ENCODE peak calls at places on chromosome 2, in four cellular contexts. One of them, this sample, is unnamed.

GRCh38 chr2:57882895-57883515 is 163.6 kb upstream of the VRK2 start:
- DNase-seq in activated T-cell treated with anti-CD3 and anti-CD28 coated beads, Interleukin-2, amount 50 U/mL, for 72 hours: no peak
- DNase-seq in iris pigment epithelial cell: no peak
- DNase-seq in bronchial epithelial cell: no peak
- DNase-seq in this sample: no peak

GRCh38 chr2:134623796-134624195 is 95.0 kb downstream of the TMEM163 start:
- DNase-seq in bronchial epithelial cell: no peak
- DNase-seq in iris pigment epithelial cell: no peak
- DNase-seq in activated T-cell treated with anti-CD3 and anti-CD28 coated beads, Interleukin-2, amount 50 U/mL, for 72 hours: peak; percentile 57
- DNase-seq in this sample: no peak

GRCh38 chr2:156562136-156562535 is 126.0 kb downstream of the GPD2 start:
- DNase-seq in activated T-cell treated with anti-CD3 and anti-CD28 coated beads, Interleukin-2, amount 50 U/mL, for 72 hours: no peak
- DNase-seq in bronchial epithelial cell: no peak
- DNase-seq in iris pigment epithelial cell: no peak
- DNase-seq in this sample: no peak

GRCh38 chr2:26459991-26460612 is 17.8 kb downstream of the OTOF start:
- DNase-seq in bronchial epithelial cell: no peak
- DNase-seq in iris pigment epithelial cell: no peak
- DNase-seq in activated T-cell treated with anti-CD3 and anti-CD28 coated beads, Interleukin-2, amount 50 U/mL, for 72 hours: no peak
- DNase-seq in this sample: no peak

GRCh38 chr2:239337877-239338484 is 62.8 kb downstream of the HDAC4 start:
- DNase-seq in iris pigment epithelial cell: no peak
- DNase-seq in bronchial epithelial cell: no peak
- DNase-seq in activated T-cell treated with anti-CD3 and anti-CD28 coated beads, Interleukin-2, amount 50 U/mL, for 72 hours: no peak
- DNase-seq in this sample: no peak

GRCh38 chr2:102437122-102437521 is 14.2 kb downstream of the IL18RAP start:
- DNase-seq in activated T-cell treated with anti-CD3 and anti-CD28 coated beads, Interleukin-2, amount 50 U/mL, for 72 hours: no peak
- DNase-seq in iris pigment epithelial cell: no peak
- DNase-seq in bronchial epithelial cell: no peak
- DNase-seq in this sample: no peak

GRCh38 chr2:75464348-75464946 is 96.3 kb downstream of the EVA1A start:
- DNase-seq in activated T-cell treated with anti-CD3 and anti-CD28 coated beads, Interleukin-2, amount 50 U/mL, for 72 hours: no peak
- DNase-seq in bronchial epithelial cell: peak; percentile 43
- DNase-seq in iris pigment epithelial cell: peak; percentile 45
- DNase-seq in this sample: no peak

GRCh38 chr2:218694405-218695145 is 16.1 kb upstream of the TTLL4 start:
- DNase-seq in activated T-cell treated with anti-CD3 and anti-CD28 coated beads, Interleukin-2, amount 50 U/mL, for 72 hours: no peak
- DNase-seq in bronchial epithelial cell: no peak
- DNase-seq in iris pigment epithelial cell: peak; percentile 54
- DNase-seq in this sample: no peak

GRCh38 chr2:64630752-64631151 is 23.0 kb downstream of the SERTAD2 start:
- DNase-seq in iris pigment epithelial cell: no peak
- DNase-seq in activated T-cell treated with anti-CD3 and anti-CD28 coated beads, Interleukin-2, amount 50 U/mL, for 72 hours: no peak
- DNase-seq in bronchial epithelial cell: no peak
- DNase-seq in this sample: no peak

GRCh38 chr2:165462433-165462832 is 7.1 kb upstream of the CSRNP3 start:
- DNase-seq in bronchial epithelial cell: no peak
- DNase-seq in iris pigment epithelial cell: no peak
- DNase-seq in activated T-cell treated with anti-CD3 and anti-CD28 coated beads, Interleukin-2, amount 50 U/mL, for 72 hours: no peak
- DNase-seq in this sample: no peak

GRCh38 chr2:237490009-237490804 is 3.2 kb downstream of the MLPH start:
- DNase-seq in activated T-cell treated with anti-CD3 and anti-CD28 coated beads, Interleukin-2, amount 50 U/mL, for 72 hours: no peak
- DNase-seq in bronchial epithelial cell: peak; percentile 77
- DNase-seq in iris pigment epithelial cell: no peak
- DNase-seq in this sample: peak; percentile 77

GRCh38 chr2:65265090-65266045 is 37.7 kb downstream of the ACTR2 start:
- DNase-seq in bronchial epithelial cell: peak; percentile 71
- DNase-seq in activated T-cell treated with anti-CD3 and anti-CD28 coated beads, Interleukin-2, amount 50 U/mL, for 72 hours: no peak
- DNase-seq in iris pigment epithelial cell: peak; percentile 88
- DNase-seq in this sample: no peak

GRCh38 chr2:189177441-189177840 is 2.1 kb downstream of the COL5A2 start:
- DNase-seq in iris pigment epithelial cell: no peak
- DNase-seq in activated T-cell treated with anti-CD3 and anti-CD28 coated beads, Interleukin-2, amount 50 U/mL, for 72 hours: no peak
- DNase-seq in bronchial epithelial cell: no peak
- DNase-seq in this sample: no peak

GRCh38 chr2:85119900-85120299 is 13.3 kb upstream of the TCF7L1 start:
- DNase-seq in activated T-cell treated with anti-CD3 and anti-CD28 coated beads, Interleukin-2, amount 50 U/mL, for 72 hours: no peak
- DNase-seq in iris pigment epithelial cell: no peak
- DNase-seq in bronchial epithelial cell: no peak
- DNase-seq in this sample: no peak

GRCh38 chr2:201182650-201183372 is at the start of gene CASP10:
- DNase-seq in iris pigment epithelial cell: peak; percentile 85
- DNase-seq in activated T-cell treated with anti-CD3 and anti-CD28 coated beads, Interleukin-2, amount 50 U/mL, for 72 hours: no peak
- DNase-seq in bronchial epithelial cell: peak; percentile 94
- DNase-seq in this sample: peak; percentile 90

GRCh38 chr2:157438907-157439791 is 4.7 kb downstream of the CYTIP start:
- DNase-seq in bronchial epithelial cell: no peak
- DNase-seq in activated T-cell treated with anti-CD3 and anti-CD28 coated beads, Interleukin-2, amount 50 U/mL, for 72 hours: no peak
- DNase-seq in iris pigment epithelial cell: no peak
- DNase-seq in this sample: no peak

GRCh38 chr2:160015746-160016145 is 46.7 kb downstream of the PLA2R1 start:
- DNase-seq in bronchial epithelial cell: no peak
- DNase-seq in iris pigment epithelial cell: peak; percentile 24
- DNase-seq in activated T-cell treated with anti-CD3 and anti-CD28 coated beads, Interleukin-2, amount 50 U/mL, for 72 hours: no peak
- DNase-seq in this sample: no peak

GRCh38 chr2:73921581-73921980 is 5.1 kb upstream of the DGUOK start:
- DNase-seq in activated T-cell treated with anti-CD3 and anti-CD28 coated beads, Interleukin-2, amount 50 U/mL, for 72 hours: no peak
- DNase-seq in bronchial epithelial cell: no peak
- DNase-seq in iris pigment epithelial cell: no peak
- DNase-seq in this sample: no peak

GRCh38 chr2:239277401-239278085 is 123.3 kb downstream of the HDAC4 start:
- DNase-seq in bronchial epithelial cell: no peak
- DNase-seq in iris pigment epithelial cell: no peak
- DNase-seq in activated T-cell treated with anti-CD3 and anti-CD28 coated beads, Interleukin-2, amount 50 U/mL, for 72 hours: peak; percentile 4
- DNase-seq in this sample: no peak

GRCh38 chr2:239789711-239790110 is 235.4 kb downstream of the NDUFA10 start:
- DNase-seq in bronchial epithelial cell: no peak
- DNase-seq in iris pigment epithelial cell: no peak
- DNase-seq in activated T-cell treated with anti-CD3 and anti-CD28 coated beads, Interleukin-2, amount 50 U/mL, for 72 hours: no peak
- DNase-seq in this sample: no peak

This sample was measured in foreskin keratinocyte.